ENCODE peak calls at places on chromosomes 13 and 19, in nine cellular contexts. I is naive B cell, U is sciatic nerve, A is choroid plexus epithelial cell, H is fibroblast of the conjunctiva, D is endodermal cell, L is dorsolateral prefrontal cortex, X is AG08396, J is astrocyte of the spinal cord. G is an unnamed sample.

GRCh38 chr13:60143775-60144174 is 20.0 kb downstream of the DIAPH3 start:
- DNase-seq in X (no peak), D (no peak), A (no peak), I (no peak), U (no peak), J (no peak), L (no peak), H (no peak), G (no peak)

GRCh38 chr13:27132538-27132937 is 39.1 kb downstream of the USP12 start:
- DNase-seq in I (no peak), L (no peak), A (no peak), D (no peak), U (no peak), X (no peak), H (no peak), J (no peak), G (no peak)

GRCh38 chr19:38704488-38705026 is 39.7 kb downstream of the CAPN12 start:
- DNase-seq in I (no peak), J (no peak), U (no peak), L (no peak), H (no peak), D (no peak), X (no peak), A (no peak), G (no peak)

GRCh38 chr13:42333613-42334328 is 61.8 kb downstream of the AKAP11 start:
- DNase-seq in D (peak), X (peak), H (peak), J (peak), U (no peak), A (peak), I (no peak), L (no peak), G (no peak)

GRCh38 chr13:29810898-29811297 is 39.5 kb downstream of the UBL3 start:
- DNase-seq in H (no peak), U (no peak), L (no peak), I (no peak), D (no peak), J (no peak), A (no peak), X (no peak), G (no peak)

GRCh38 chr19:43700368-43701015 is 15.4 kb upstream of the IRGC start:
- DNase-seq in H (peak), X (peak), L (peak), U (peak), J (peak), A (peak), I (peak), D (no peak), G (no peak)

GRCh38 chr13:96817336-96817941 is 176.8 kb downstream of the OXGR1 start:
- DNase-seq in X (no peak), A (peak), J (peak), U (no peak), I (no peak), H (peak), D (no peak), L (no peak), G (no peak)

GRCh38 chr19:41886761-41887710 is 4.1 kb downstream of the ARHGEF1 start:
- DNase-seq in D (no peak), A (no peak), L (no peak), X (no peak), I (peak), H (no peak), U (no peak), J (no peak), G (peak)

GRCh38 chr19:39389621-39390414 is 1.1 kb downstream of the PAF1 start:
- DNase-seq in X (no peak), H (no peak), U (no peak), J (no peak), I (no peak), A (no peak), D (no peak), L (no peak), G (no peak)

GRCh38 chr13:79527698-79528097 is 46.7 kb downstream of the NDFIP2 start:
- DNase-seq in I (no peak), X (no peak), U (no peak), L (no peak), A (no peak), H (no peak), J (no peak), D (no peak), G (no peak)

GRCh38 chr19:46350758-46351159 is 3.9 kb downstream of the PPP5C start:
- DNase-seq in L (no peak), A (no peak), J (no peak), H (no peak), D (no peak), U (no peak), X (no peak), I (no peak), G (peak)

GRCh38 chr19:610071-610800 is 20.6 kb downstream of the HCN2 start:
- DNase-seq in A (peak), I (no peak), H (no peak), U (no peak), D (no peak), J (peak), L (no peak), X (no peak), G (no peak)

GRCh38 chr19:39943586-39943985 is 9.2 kb upstream of the FCGBP start:
- DNase-seq in L (no peak), J (no peak), H (no peak), U (no peak), X (no peak), I (no peak), A (no peak), D (no peak), G (no peak)

GRCh38 chr13:44306401-44307192 is 67.0 kb upstream of the SERP2 start:
- DNase-seq in U (peak), X (peak), L (no peak), I (no peak), J (peak), A (peak), H (peak), D (peak), G (no peak)

GRCh38 chr19:507286-508203 is at the start of gene TPGS1:
- DNase-seq in X (peak), L (peak), D (peak), J (peak), A (peak), U (peak), H (no peak), I (peak), G (peak)

GRCh38 chr19:45474191-45474940 is 6.6 kb downstream of the FOSB start:
- DNase-seq in H (no peak), X (no peak), U (no peak), A (no peak), D (no peak), J (peak), L (no peak), I (peak), G (no peak)

GRCh38 chr19:39307822-39308530 is 11.8 kb downstream of the IFNL1 start:
- DNase-seq in U (peak), X (no peak), I (no peak), A (no peak), H (no peak), D (peak), J (no peak), L (no peak), G (no peak)

GRCh38 chr13:71912524-71912923 is 45.5 kb upstream of the DACH1 start:
- DNase-seq in I (no peak), H (no peak), U (no peak), J (peak), D (no peak), X (no peak), A (no peak), L (no peak), G (no peak)

GRCh38 chr19:50519006-50519575 is 5.4 kb upstream of the ASPDH start:
- DNase-seq in L (no peak), J (no peak), U (no peak), D (no peak), I (no peak), X (no peak), H (no peak), A (no peak), G (no peak)

GRCh38 chr19:42069619-42070293 is at the start of gene GRIK5:
- DNase-seq in U (no peak), J (no peak), H (no peak), X (no peak), A (no peak), I (no peak), D (peak), L (peak), G (no peak)

GRCh38 chr13:51632643-51633357 is 48.5 kb downstream of the WDFY2 start:
- DNase-seq in H (no peak), X (no peak), L (peak), A (no peak), I (no peak), J (no peak), D (peak), U (no peak), G (no peak)

GRCh38 chr19:29785955-29786589 is 25.7 kb upstream of the CCNE1 start:
- DNase-seq in U (no peak), I (no peak), H (no peak), J (no peak), X (no peak), L (no peak), D (peak), A (no peak), G (no peak)

GRCh38 chr19:38736413-38737280 is 7.6 kb downstream of the CAPN12 start:
- DNase-seq in U (peak), J (peak), X (peak), H (no peak), D (peak), I (peak), A (peak), L (peak), G (no peak)

GRCh38 chr13:32228330-32229041 is 86.7 kb downstream of the ZAR1L start:
- DNase-seq in L (no peak), D (no peak), H (no peak), J (peak), A (peak), I (no peak), X (no peak), U (no peak), G (no peak)